ENCODE peak calls at places on chromosomes 3 and 15, in eight cellular contexts. M is upper lobe of left lung, D is NB4, I is transverse colon, T is lower leg skin, A is fibroblast of lung, N is HepG2, U is foreskin fibroblast. J is an unnamed sample.
A peak's percentile ranks its signal among the peaks of the same experiment; 100 is the strongest.

GRCh38 chr3:62873672-62874397 is 1.4 kb downstream of the CADPS start:
- DNase-seq in M (peak; percentile 86), D (peak; percentile 3), I (peak; percentile 59), T (no peak), A (peak; percentile 70), N (no peak), U (peak; percentile 57), J (peak; percentile 12)

GRCh38 chr15:28114721-28115622 is 15.9 kb upstream of the OCA2 start:
- DNase-seq in M (no peak), D (no peak), I (no peak), T (peak; percentile 79), A (peak; percentile 48), N (no peak), U (peak; percentile 52), J (no peak)

GRCh38 chr3:124373524-124373923 is 356.7 kb upstream of the UMPS start:
- DNase-seq in M (no peak), D (no peak), I (no peak), T (no peak), A (no peak), N (no peak), U (no peak), J (no peak)

GRCh38 chr15:78055923-78056713 is 21.4 kb downstream of the TBC1D2B start:
- DNase-seq in M (no peak), D (peak; percentile 74), I (peak; percentile 66), T (no peak), A (no peak), N (peak; percentile 67), U (peak; percentile 72), J (peak; percentile 49)

GRCh38 chr15:92715753-92716152 is 60.2 kb upstream of the FAM174B start:
- DNase-seq in M (no peak), D (no peak), I (no peak), T (peak; percentile 12), A (peak; percentile 77), N (no peak), U (no peak), J (no peak)

GRCh38 chr15:26697913-26698312 is 75.0 kb downstream of the GABRB3 start:
- DNase-seq in M (no peak), D (no peak), I (no peak), T (no peak), A (no peak), N (no peak), U (no peak), J (no peak)

GRCh38 chr3:186307594-186307993 is 54.4 kb downstream of the DGKG start:
- DNase-seq in M (no peak), D (peak; percentile 45), I (no peak), T (no peak), A (peak; percentile 49), N (peak; percentile 20), U (peak; percentile 74), J (peak; percentile 50)

GRCh38 chr3:13113346-13114335 is 40.4 kb upstream of the IQSEC1 start:
- DNase-seq in M (no peak), D (no peak), I (no peak), T (peak; percentile 70), A (no peak), N (no peak), U (no peak), J (no peak)

GRCh38 chr3:46979958-46980497 is 562 bp downstream of the NBEAL2 start:
- DNase-seq in M (no peak), D (peak; percentile 54), I (peak; percentile 39), T (peak; percentile 90), A (no peak), N (no peak), U (no peak), J (no peak)

GRCh38 chr3:57896046-57896445 is 112.2 kb upstream of the FLNB start:
- DNase-seq in M (no peak), D (no peak), I (no peak), T (no peak), A (no peak), N (no peak), U (no peak), J (no peak)

GRCh38 chr15:60442031-60442665 is 36.8 kb downstream of the ICE2 start:
- DNase-seq in M (no peak), D (no peak), I (no peak), T (no peak), A (no peak), N (no peak), U (no peak), J (no peak)

GRCh38 chr15:83871808-83872559 is 218.1 kb downstream of the ADAMTSL3 start:
- DNase-seq in M (no peak), D (peak; percentile 9), I (no peak), T (no peak), A (peak; percentile 86), N (no peak), U (peak; percentile 67), J (peak; percentile 62)

GRCh38 chr3:97810779-97811390 is 10.9 kb upstream of the CRYBG3 start:
- DNase-seq in M (no peak), D (no peak), I (no peak), T (no peak), A (peak; percentile 33), N (no peak), U (peak; percentile 53), J (no peak)

GRCh38 chr3:11482024-11482423 is 161.7 kb downstream of the VGLL4 start:
- DNase-seq in M (peak; percentile 22), D (no peak), I (peak; percentile 30), T (no peak), A (no peak), N (no peak), U (peak; percentile 69), J (peak; percentile 54)

GRCh38 chr3:134625462-134625861 is 25.4 kb downstream of the KY start:
- DNase-seq in M (no peak), D (no peak), I (no peak), T (peak; percentile 68), A (no peak), N (no peak), U (no peak), J (no peak)

GRCh38 chr15:98850991-98851776 is 156.4 kb downstream of the PGPEP1L start:
- DNase-seq in M (peak; percentile 75), D (peak; percentile 83), I (peak; percentile 82), T (peak; percentile 93), A (peak; percentile 60), N (peak; percentile 61), U (peak; percentile 87), J (peak; percentile 77)

GRCh38 chr15:29747837-29748417 is 74.3 kb downstream of the TJP1 start:
- DNase-seq in M (no peak), D (no peak), I (no peak), T (no peak), A (no peak), N (peak; percentile 3), U (peak; percentile 31), J (peak; percentile 33)

DNA sequence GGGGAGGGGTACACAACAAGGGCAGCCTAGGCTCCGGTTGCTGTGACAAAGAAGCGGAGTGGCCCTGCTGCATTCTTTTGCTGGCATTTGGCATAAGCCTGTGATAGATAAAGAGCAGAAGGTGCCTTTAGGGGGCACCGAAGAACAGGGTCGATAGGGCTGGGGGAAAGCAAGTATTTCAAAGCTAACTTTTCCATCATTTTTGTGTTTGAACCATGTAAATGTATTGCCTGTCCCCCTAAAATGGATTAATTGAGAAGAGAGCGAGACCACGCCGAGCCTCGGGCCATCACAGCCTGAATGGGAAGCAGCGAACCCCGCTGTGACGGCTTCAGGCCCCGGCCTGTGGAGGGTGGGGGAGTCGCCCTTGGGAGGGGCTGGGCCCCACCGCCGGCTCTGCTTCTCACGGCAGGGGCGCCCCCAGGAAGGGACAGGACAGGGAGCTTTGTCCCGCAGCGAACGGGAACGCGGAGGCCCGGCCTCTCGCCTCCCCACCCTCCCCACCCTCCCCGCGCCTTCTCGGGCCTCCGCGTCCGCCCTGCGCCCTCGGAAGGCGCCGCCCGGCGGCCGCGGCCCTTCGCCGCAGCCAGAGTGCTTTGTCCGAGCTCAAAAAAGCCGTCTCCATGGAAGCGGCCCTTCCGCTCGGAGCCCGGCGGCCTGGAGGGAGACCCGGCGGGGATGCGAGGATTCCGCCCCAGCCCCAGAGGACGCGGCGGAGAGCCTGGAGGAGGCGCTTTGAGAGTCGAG is 32.4 kb upstream of the ALDH1L1 start:
- DNase-seq in M (peak; percentile 91), D (peak; percentile 60), I (peak; percentile 15), T (no peak), A (peak; percentile 67), N (peak; percentile 29), U (peak; percentile 87), J (peak; percentile 54)
- H3K4me3 ChIP-seq in M (peak overlapping the region; percentile 40), D (peak overlapping the region; percentile 25), I (peak overlapping the region; percentile 40), T (peak overlapping the region; percentile 4), A (peak overlapping the region; percentile 22), N (peak overlapping the region; percentile 72), U (peak overlapping the region; percentile 42), J (peak overlapping the region; percentile 50)

GRCh38 chr3:30658328-30659052 is 52.1 kb downstream of the TGFBR2 start:
- DNase-seq in M (no peak), D (peak; percentile 86), I (no peak), T (no peak), A (peak; percentile 92), N (peak; percentile 32), U (peak; percentile 87), J (peak; percentile 70)
- TF ChIP-seq CTCF in M (no peak), D (no peak), I (no peak), T (no peak), A (no peak), N (no peak), U (no peak), J (no peak)

GRCh38 chr3:52195823-52196331 is 2.1 kb upstream of the ALAS1 start:
- DNase-seq in M (no peak), D (peak; percentile 82), I (peak; percentile 24), T (no peak), A (peak; percentile 23), N (peak; percentile 61), U (peak; percentile 83), J (peak; percentile 90)

GRCh38 chr3:52196977-52197376 is 983 bp upstream of the ALAS1 start:
- DNase-seq in M (peak; percentile 77), D (no peak), I (peak; percentile 90), T (no peak), A (no peak), N (no peak), U (no peak), J (no peak)

GRCh38 chr3:52197842-52198625 is at the start of gene ALAS1:
- DNase-seq in M (peak; percentile 99), D (peak; percentile 91), I (peak; percentile 96), T (peak; percentile 98), A (peak; percentile 72), N (peak; percentile 82), U (peak; percentile 96), J (peak; percentile 91)

GRCh38 chr3:52198643-52199608 is 966 bp downstream of the ALAS1 start:
- DNase-seq in M (no peak), D (no peak), I (no peak), T (no peak), A (no peak), N (no peak), U (no peak), J (no peak)

GRCh38 chr3:52197499-52197841 is 490 bp upstream of the ALAS1 start:
- DNase-seq in M (no peak), D (no peak), I (no peak), T (no peak), A (no peak), N (no peak), U (no peak), J (no peak)
- H3K4me3 ChIP-seq in M (peak overlapping the region; percentile 88), D (peak overlapping the region; percentile 22), I (no peak overlapping the region), T (no peak overlapping the region), A (peak overlapping the region; percentile 29), N (peak overlapping the region; percentile 94), U (peak overlapping the region; percentile 68), J (peak overlapping the region; percentile 84)

DNA sequence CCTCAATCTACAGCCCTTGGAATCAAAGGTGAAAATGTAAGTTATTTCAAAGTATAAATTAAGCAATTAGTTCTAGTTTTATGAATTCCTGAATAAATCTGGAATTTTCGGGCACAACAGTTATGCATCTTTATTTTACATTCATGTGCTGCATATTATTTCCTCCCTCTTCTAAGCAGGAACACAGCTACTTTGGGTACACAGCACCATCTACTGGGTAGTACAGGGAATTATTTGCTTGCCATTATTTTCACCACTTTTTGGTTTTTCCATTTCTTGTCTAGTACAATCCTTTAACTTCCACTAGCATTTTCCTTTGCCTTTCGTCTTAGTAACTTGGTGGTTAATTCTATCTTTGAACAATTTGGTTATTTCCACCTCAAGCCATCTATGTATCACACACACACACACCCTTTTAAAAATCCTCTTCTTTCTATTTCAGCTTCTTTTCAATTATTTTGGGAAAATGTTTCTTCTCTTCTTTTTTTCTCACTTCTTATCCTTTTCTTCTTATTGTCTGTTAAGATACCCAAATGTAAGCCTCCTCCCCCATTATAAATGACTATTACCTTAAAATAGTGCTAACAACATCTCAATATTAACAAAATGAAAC is 451.0 kb downstream of the MFSD1 start:
- DNase-seq in M (no peak), D (peak; percentile 59), I (no peak), T (no peak), A (peak; percentile 67), N (peak; percentile 10), U (peak; percentile 85), J (peak; percentile 79)
- TF ChIP-seq CTCF in M (no peak), D (peak; percentile 50), I (peak; percentile 41), T (no peak), A (peak; percentile 62), N (peak; percentile 51), U (peak; percentile 48), J (peak; percentile 78)